ENCODE peak calls at places on chromosomes 1 and 21, in nine cellular contexts. Y, H, M, V, G, I, Z, N and C are unnamed samples.

GRCh38 chr1:35642472-35642955 is 1.2 kb upstream of the PSMB2 start:
- DNase-seq in G (no peak), N (no peak), M (no peak), V (peak), Z (no peak), I (no peak), Y (no peak), H (no peak), C (peak)

GRCh38 chr1:19877821-19878636 is 4.2 kb upstream of the OTUD3 start:
- DNase-seq in H (no peak), M (peak), N (no peak), I (no peak), Y (peak), Z (no peak), V (no peak), G (no peak), C (peak)

GRCh38 chr1:51058863-51059262 is 43.2 kb upstream of the C1orf185 start:
- DNase-seq in H (no peak), Y (peak), G (no peak), I (no peak), N (no peak), M (peak), V (peak), Z (peak), C (peak)

GRCh38 chr1:213982814-213983588 is 4.8 kb upstream of the PROX1 start:
- DNase-seq in N (no peak), H (no peak), V (no peak), Y (peak), G (peak), I (peak), M (peak), Z (no peak), C (peak)

GRCh38 chr1:159208460-159208825 is 3.8 kb downstream of the ACKR1 start:
- DNase-seq in Z (no peak), M (peak), V (no peak), I (no peak), G (no peak), Y (peak), N (no peak), H (no peak), C (no peak)

GRCh38 chr1:111948209-111949131 is 41.0 kb downstream of the KCND3 start:
- DNase-seq in Y (no peak), H (no peak), N (no peak), I (peak), Z (peak), M (peak), G (peak), V (no peak), C (peak)

GRCh38 chr1:222189218-222189617 is 358.7 kb downstream of the HHIPL2 start:
- DNase-seq in V (no peak), Z (no peak), Y (no peak), G (no peak), H (no peak), I (no peak), N (no peak), M (no peak), C (no peak)

GRCh38 chr1:212286437-212287131 is 1.4 kb downstream of the PPP2R5A start:
- DNase-seq in Y (no peak), N (no peak), V (no peak), H (no peak), G (no peak), I (no peak), Z (peak), M (peak), C (peak)

GRCh38 chr1:7386226-7387052 is 384.7 kb upstream of the VAMP3 start:
- DNase-seq in H (no peak), G (no peak), Z (no peak), N (no peak), I (no peak), V (no peak), M (no peak), Y (no peak), C (no peak)

GRCh38 chr1:218942421-218942820 is 231.3 kb upstream of the LYPLAL1 start:
- DNase-seq in G (no peak), H (no peak), V (no peak), Y (no peak), N (no peak), Z (no peak), I (no peak), M (no peak), C (peak)

GRCh38 chr1:207904377-207904902 is 6.5 kb downstream of the CD34 start:
- DNase-seq in I (no peak), M (no peak), H (no peak), Z (no peak), V (no peak), G (no peak), Y (no peak), N (no peak), C (no peak)

GRCh38 chr1:25661043-25661807 is 44.6 kb downstream of the MAN1C1 start:
- DNase-seq in M (peak), H (no peak), I (peak), Y (no peak), N (no peak), V (no peak), Z (peak), G (no peak), C (peak)

GRCh38 chr21:38311765-38312164 is 55.0 kb downstream of the KCNJ15 start:
- DNase-seq in Y (no peak), V (no peak), G (no peak), I (no peak), H (no peak), M (no peak), N (no peak), Z (no peak), C (peak)

GRCh38 chr1:112788561-112788960 is 73.4 kb upstream of the PPM1J start:
- DNase-seq in M (no peak), H (no peak), I (peak), G (no peak), Z (no peak), Y (no peak), N (no peak), V (no peak), C (peak)

GRCh38 chr1:213122514-213122929 is 71.5 kb downstream of the RPS6KC1 start:
- DNase-seq in Y (peak), H (peak), Z (peak), V (peak), I (peak), M (peak), G (peak), N (peak), C (peak)

GRCh38 chr1:35565742-35566133 is 7.4 kb upstream of the TFAP2E start:
- DNase-seq in V (no peak), G (no peak), Y (no peak), H (no peak), I (no peak), N (no peak), Z (no peak), M (no peak), C (no peak)

GRCh38 chr1:203153989-203154821 is 21.4 kb downstream of the MYBPH start:
- DNase-seq in Z (peak), M (no peak), G (peak), V (no peak), H (no peak), I (no peak), Y (no peak), N (no peak), C (peak)

GRCh38 chr1:226737819-226738420 is 1.2 kb downstream of the ITPKB start:
- DNase-seq in M (peak), N (peak), G (peak), H (no peak), Z (peak), I (peak), Y (peak), V (peak), C (peak)

GRCh38 chr1:92567211-92567868 is 80.6 kb upstream of the GFI1 start:
- DNase-seq in Y (no peak), I (no peak), N (no peak), G (no peak), H (no peak), V (no peak), M (no peak), Z (peak), C (peak)

GRCh38 chr1:171742577-171742922 is 685 bp upstream of the VAMP4 start:
- DNase-seq in Z (peak), Y (peak), M (peak), V (no peak), H (no peak), I (peak), N (peak), G (peak), C (peak)

GRCh38 chr1:41683681-41684500 is 199.4 kb upstream of the EDN2 start:
- DNase-seq in I (no peak), Y (no peak), N (no peak), Z (peak), M (no peak), H (no peak), V (no peak), G (no peak), C (peak)

GRCh38 chr1:216075339-216075738 is 347.9 kb downstream of the USH2A start:
- DNase-seq in Y (peak), V (no peak), M (no peak), G (no peak), H (no peak), I (no peak), N (no peak), Z (peak), C (peak)

GRCh38 chr1:59631561-59631960 is 183.2 kb upstream of the HOOK1 start:
- DNase-seq in G (no peak), H (no peak), M (no peak), V (no peak), I (no peak), Y (no peak), Z (no peak), N (no peak), C (no peak)

GRCh38 chr1:9816199-9816598 is 7.6 kb downstream of the CLSTN1 start:
- DNase-seq in H (no peak), G (no peak), N (no peak), I (no peak), V (no peak), Y (no peak), Z (no peak), M (no peak), C (no peak)

GRCh38 chr1:30088594-30089556 is 634.5 kb downstream of the MATN1 start:
- DNase-seq in Y (no peak), Z (no peak), H (no peak), G (peak), I (peak), N (no peak), V (no peak), M (no peak), C (no peak)

GRCh38 chr1:224769987-224770693 is 154.0 kb downstream of the CNIH3 start:
- DNase-seq in V (no peak), Y (no peak), N (no peak), H (no peak), G (no peak), I (no peak), Z (peak), M (no peak), C (peak)

GRCh38 chr1:15515026-15515663 is 8.9 kb downstream of the CASP9 start:
- DNase-seq in H (no peak), Y (no peak), Z (peak), V (no peak), G (no peak), I (no peak), M (no peak), N (no peak), C (peak)

GRCh38 chr1:178706467-178706866 is 18.6 kb upstream of the RALGPS2 start:
- DNase-seq in V (no peak), Y (no peak), N (no peak), H (no peak), G (no peak), I (peak), Z (no peak), M (no peak), C (peak)

GRCh38 chr1:11078631-11079030 is 18.8 kb upstream of the SRM start:
- DNase-seq in Y (no peak), M (no peak), G (no peak), I (no peak), Z (no peak), V (no peak), H (no peak), N (no peak), C (peak)

GRCh38 chr1:211701733-211702132 is 26.3 kb upstream of the NEK2 start:
- DNase-seq in N (no peak), Z (no peak), M (no peak), I (no peak), H (no peak), Y (no peak), V (no peak), G (no peak), C (no peak)

GRCh38 chr1:35707253-35708178 is 11.2 kb downstream of the C1orf216 start:
- DNase-seq in N (peak), V (no peak), Z (no peak), G (peak), H (no peak), Y (peak), M (peak), I (peak), C (peak)

GRCh38 chr1:44603718-44604117 is 70.6 kb downstream of the TMEM53 start:
- DNase-seq in I (no peak), M (no peak), G (peak), Y (no peak), Z (no peak), H (no peak), N (no peak), V (no peak), C (no peak)

GRCh38 chr1:160307455-160307854 is 22.5 kb upstream of the PEX19 start:
- DNase-seq in V (peak), Z (no peak), N (no peak), Y (peak), G (no peak), I (no peak), M (peak), H (no peak), C (no peak)

GRCh38 chr1:235221653-235222052 is 60.6 kb upstream of the RBM34 start:
- DNase-seq in N (no peak), Y (no peak), G (no peak), H (no peak), Z (no peak), M (no peak), I (no peak), V (no peak), C (no peak)

GRCh38 chr1:181134543-181135461 is 46.3 kb downstream of the IER5 start:
- DNase-seq in G (peak), M (no peak), I (no peak), Y (no peak), H (no peak), N (peak), Z (peak), V (peak), C (peak)

GRCh38 chr1:170674239-170674638 is 10.3 kb downstream of the PRRX1 start:
- DNase-seq in N (no peak), M (no peak), V (no peak), G (no peak), H (no peak), I (no peak), Z (no peak), Y (no peak), C (peak)

GRCh38 chr1:204645251-204645650 is 40.3 kb downstream of the LRRN2 start:
- DNase-seq in G (no peak), I (no peak), H (no peak), N (no peak), Y (no peak), V (no peak), M (no peak), Z (no peak), C (no peak)

GRCh38 chr1:22039594-22040347 is 12.7 kb upstream of the CDC42 start:
- DNase-seq in H (no peak), V (peak), M (no peak), G (no peak), Z (peak), N (peak), I (peak), Y (peak), C (peak)

GRCh38 chr21:36202721-36203602 is 46.3 kb downstream of the DOP1B start:
- DNase-seq in H (no peak), M (no peak), V (no peak), Z (peak), N (no peak), Y (no peak), I (no peak), G (no peak), C (peak)

DNA sequence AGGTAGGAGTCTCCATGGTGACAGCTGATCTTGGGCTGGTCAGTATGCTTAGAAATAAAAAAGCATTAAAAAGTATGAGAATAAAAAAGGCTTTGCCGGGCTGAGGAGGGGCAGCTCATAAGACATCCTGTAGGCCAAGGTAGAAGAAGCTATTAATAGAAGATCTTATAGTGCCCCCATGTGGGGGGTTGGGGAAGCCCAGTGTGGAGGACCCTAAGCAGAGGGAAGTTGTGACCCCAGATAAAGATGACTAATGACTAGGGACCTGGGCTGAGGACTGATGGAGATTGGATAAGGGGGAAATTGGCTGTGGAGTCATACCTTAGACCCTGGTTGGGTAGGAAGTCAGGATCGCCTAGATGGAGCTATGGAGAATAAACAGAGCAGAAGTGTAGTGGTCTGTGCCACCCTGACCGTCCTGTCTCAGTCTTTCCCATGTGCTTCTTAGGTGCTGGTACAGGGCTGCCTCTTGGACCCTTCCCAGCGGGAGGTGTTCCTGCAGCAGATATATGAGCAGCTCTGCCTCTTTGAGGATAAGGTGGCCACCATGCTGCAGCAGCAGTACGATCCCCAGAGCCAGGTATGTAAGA is 25.0 kb downstream of the SZT2 start:
- DNase-seq in Z (peak), M (peak), H (peak), Y (peak), V (peak), G (peak), I (peak), N (peak), C (peak)
- TF ChIP-seq EZH2phosphoT487 in Z (no peak), M (no peak), H (no peak), Y (no peak), V (no peak), G (no peak), I (no peak), N (no peak), C (no peak)

GRCh38 chr1:18632218-18632588 is 1.6 kb downstream of the PAX7 start:
- DNase-seq in N (no peak), Z (no peak), I (no peak), M (peak), G (peak), Y (peak), V (no peak), H (no peak), C (no peak)
- TF ChIP-seq EZH2phosphoT487 in N (no peak), Z (no peak), I (peak), M (peak), G (peak), Y (peak), V (no peak), H (no peak), C (peak)

GRCh38 chr1:110176299-110176956 is 26.1 kb downstream of the SLC6A17 start:
- DNase-seq in V (no peak), G (peak), M (no peak), I (peak), N (no peak), H (no peak), Y (no peak), Z (no peak), C (no peak)
- TF ChIP-seq EZH2phosphoT487 in V (no peak), G (no peak), M (no peak), I (no peak), N (no peak), H (no peak), Y (no peak), Z (no peak), C (no peak)

GRCh38 chr21:46045154-46045553 is 52.8 kb upstream of the COL6A2 start:
- DNase-seq in Y (no peak), M (no peak), Z (no peak), G (no peak), H (no peak), I (no peak), N (no peak), V (no peak), C (no peak)
- TF ChIP-seq EZH2phosphoT487 in Y (no peak), M (no peak), Z (no peak), G (no peak), H (no peak), I (no peak), N (no peak), V (no peak), C (no peak)

DNA sequence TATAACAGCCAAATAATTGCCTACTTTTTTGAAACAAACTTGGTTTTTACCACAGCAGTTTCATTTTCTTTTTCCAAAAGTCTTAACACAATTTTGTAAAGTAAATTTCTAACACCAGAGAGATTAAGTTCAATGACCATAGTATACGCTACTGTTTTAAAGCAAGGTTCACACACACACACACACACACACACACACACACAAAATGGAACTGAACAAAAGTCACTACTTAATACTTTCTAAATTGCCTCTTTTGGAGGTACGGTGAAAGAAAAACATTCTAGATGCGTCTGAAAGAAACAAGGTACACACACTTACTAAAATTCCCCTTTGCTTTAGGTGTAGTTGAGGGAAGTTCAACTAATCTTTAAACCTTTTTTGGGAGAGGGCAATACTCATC is 30.1 kb downstream of the C21orf91 start:
- DNase-seq in M (no peak), Y (no peak), H (no peak), I (no peak), V (no peak), G (no peak), Z (no peak), N (peak), C (no peak)
- TF ChIP-seq EZH2phosphoT487 in M (no peak), Y (no peak), H (no peak), I (no peak), V (no peak), G (no peak), Z (no peak), N (no peak), C (no peak)

GRCh38 chr1:230191079-230191478 is 124.0 kb downstream of the GALNT2 start:
- DNase-seq in I (peak), M (no peak), H (no peak), Y (no peak), G (no peak), V (no peak), Z (no peak), N (no peak), C (peak)
- TF ChIP-seq EZH2phosphoT487 in I (no peak), M (no peak), H (no peak), Y (no peak), G (no peak), V (no peak), Z (no peak), N (no peak), C (no peak)

GRCh38 chr21:42424848-42425602 is 21.3 kb downstream of the UBASH3A start:
- DNase-seq in G (no peak), Z (no peak), N (peak), H (no peak), I (no peak), V (no peak), M (no peak), Y (no peak), C (no peak)

GRCh38 chr21:42421018-42421793 is 17.5 kb downstream of the UBASH3A start:
- DNase-seq in V (no peak), M (no peak), H (no peak), Z (no peak), Y (no peak), G (no peak), I (peak), N (no peak), C (no peak)

GRCh38 chr21:42425603-42425985 is 21.9 kb downstream of the UBASH3A start:
- DNase-seq in I (no peak), V (no peak), Z (no peak), H (no peak), Y (no peak), N (no peak), G (no peak), M (no peak), C (no peak)

GRCh38 chr21:42423685-42424084 is 20.0 kb downstream of the UBASH3A start:
- DNase-seq in Y (no peak), N (no peak), H (no peak), Z (no peak), V (no peak), M (no peak), I (no peak), G (no peak), C (no peak)

DNA sequence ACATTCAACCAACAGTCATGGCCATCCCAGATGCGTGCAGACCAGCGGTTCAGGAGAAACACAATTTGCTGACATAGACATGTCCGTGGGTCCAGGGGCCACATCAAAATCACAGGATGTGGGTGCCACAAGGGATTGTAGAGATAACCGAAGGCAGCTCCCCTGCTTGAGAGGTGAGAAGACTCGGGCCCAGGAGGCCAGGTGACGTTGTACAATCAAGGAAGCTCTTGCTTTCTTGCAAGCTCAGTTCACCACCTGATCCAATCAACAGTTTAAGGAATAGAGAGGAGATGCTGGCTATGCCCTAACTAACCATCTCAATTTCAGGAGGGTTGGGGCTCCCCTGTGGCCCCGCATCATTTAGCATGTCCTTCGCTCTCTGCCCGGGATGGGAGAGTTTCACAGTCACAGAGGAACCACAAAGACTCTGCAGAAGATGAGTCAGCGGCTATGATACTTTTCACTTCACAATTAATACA is 19.5 kb downstream of the UBASH3A start:
- DNase-seq in V (no peak), Z (no peak), M (no peak), N (peak), I (no peak), G (no peak), Y (no peak), H (no peak), C (no peak)
- TF ChIP-seq EZH2phosphoT487 in V (no peak), Z (no peak), M (no peak), N (no peak), I (no peak), G (no peak), Y (no peak), H (no peak), C (no peak)

GRCh38 chr1:37423810-37424209 is 50.6 kb upstream of the ZC3H12A start:
- DNase-seq in N (peak), H (no peak), I (no peak), Z (no peak), V (peak), G (no peak), Y (no peak), M (no peak), C (no peak)

GRCh38 chr1:37415611-37416244 is 58.7 kb upstream of the ZC3H12A start:
- DNase-seq in Y (no peak), G (no peak), I (no peak), M (no peak), Z (no peak), N (no peak), H (no peak), V (no peak), C (no peak)

GRCh38 chr1:37420461-37420860 is 53.9 kb upstream of the ZC3H12A start:
- DNase-seq in G (no peak), I (no peak), N (no peak), V (no peak), Z (no peak), H (no peak), Y (no peak), M (no peak), C (peak)
- TF ChIP-seq EZH2phosphoT487 in G (no peak), I (no peak), N (no peak), V (no peak), Z (no peak), H (no peak), Y (no peak), M (no peak), C (no peak)